ENCODE peak calls at places on chromosome 19, in eight cellular contexts. V is NCI-H748 treated with DMSO at 0.1 percent for 48 hours; M is activated T-helper 1 cell treated with anti-CD3 and anti-CD28 coated beads, Interleukin-12 subunit alpha, Interleukin-12 subunit beta, Interleukin-2, Interleukin-4 antibody, amounts not matched to agents 30 ng/mL and 10 ng/mL and 1 ng/mL, durations not matched to agents 14 hours and 24 hours and 36 hours; L is amniotic stem cell; D is ACHN; K is activated T-helper 2 cell treated with anti-CD3 and anti-CD28 coated beads, Interferon-gamma antibody, Interleukin-2, Interleukin-4, amounts not matched to agents 10 μg/mL and 5 μg/mL and 100 μg/mL, durations not matched to agents 14 hours and 24 hours and 36 hours; N is astrocyte; H is lung microvascular endothelial cell. O is an unnamed sample.

GRCh38 chr19:58379276-58379675 is 1.6 kb downstream of the ZNF837 start:
- DNase-seq in H (no peak), M (no peak), L (no peak), K (no peak), D (no peak), N (no peak), V (no peak), O (no peak)

GRCh38 chr19:18002347-18002850 is 5.6 kb upstream of the ARRDC2 start:
- DNase-seq in H (no peak), D (no peak), M (no peak), V (no peak), L (no peak), N (no peak), K (no peak), O (peak; percentile 39)

GRCh38 chr19:5109560-5109959 is 140.6 kb downstream of the KDM4B start:
- DNase-seq in L (no peak), M (no peak), N (no peak), K (no peak), V (no peak), H (no peak), D (no peak), O (no peak)

GRCh38 chr19:32977269-32977668 is 5.2 kb downstream of the FAAP24 start:
- DNase-seq in H (peak; percentile 49), N (no peak), L (no peak), V (no peak), K (no peak), D (no peak), M (no peak), O (no peak)

GRCh38 chr19:36225219-36225892 is 10.4 kb downstream of the ZNF146 start:
- DNase-seq in V (no peak), K (no peak), L (peak; percentile 4), H (peak; percentile 76), D (no peak), N (peak; percentile 60), M (no peak), O (no peak)

GRCh38 chr19:49362926-49363264 is 679 bp upstream of the TEAD2 start:
- DNase-seq in N (peak; percentile 47), D (no peak), V (no peak), H (peak; percentile 44), M (no peak), L (no peak), K (no peak), O (no peak)

GRCh38 chr19:22603518-22604440 is 30.3 kb upstream of the ZNF492 start:
- DNase-seq in L (no peak), V (no peak), D (no peak), M (no peak), H (no peak), N (no peak), K (no peak), O (no peak)

GRCh38 chr19:1355258-1355973 is 28.3 kb upstream of the NDUFS7 start:
- DNase-seq in N (no peak), M (no peak), V (no peak), K (no peak), L (no peak), H (no peak), D (no peak), O (no peak)

GRCh38 chr19:811511-812048 is 10.2 kb downstream of the PLPPR3 start:
- DNase-seq in D (no peak), V (no peak), H (no peak), K (no peak), M (no peak), N (no peak), L (no peak), O (no peak)